ENCODE peak calls at places on chromosomes 11 and 22, in nine cellular contexts. W is NCI-H774; H is A172; F is left ventricle myocardium inferior; I is GM23248; S is GM12891; J is SHP77; O is M059J; R is stimulated activated CD4-positive, alpha-beta T cell treated with anti-CD3 and anti-CD28 coated beads, TNF-alpha, amount 100 ng/mL, for 1 hour. U is an unnamed sample.

GRCh38 chr22:38026130-38027111 is 30.8 kb upstream of the PICK1 start:
- DNase-seq in W (no peak), H (no peak), F (no peak), I (no peak), S (no peak), J (no peak), O (no peak), R (no peak), U (no peak)

GRCh38 chr11:29750392-29750791 is 266.4 kb downstream of the KCNA4 start:
- DNase-seq in W (no peak), H (no peak), F (no peak), I (no peak), S (no peak), J (no peak), O (no peak), R (no peak), U (no peak)

GRCh38 chr22:48886604-48887393 is 940.9 kb downstream of the BRD1 start:
- DNase-seq in W (no peak), H (no peak), F (peak), I (no peak), S (no peak), J (no peak), O (no peak), R (no peak), U (no peak)

GRCh38 chr22:36979016-36979415 is 40.2 kb downstream of the TST start:
- DNase-seq in W (no peak), H (no peak), F (no peak), I (no peak), S (no peak), J (no peak), O (no peak), R (no peak), U (no peak)

GRCh38 chr11:27158763-27159679 is 118.4 kb downstream of the BBOX1 start:
- DNase-seq in W (peak), H (peak), F (no peak), I (peak), S (peak), J (peak), O (peak), R (no peak), U (peak)

GRCh38 chr11:45722144-45722543 is 56.7 kb upstream of the CHST1 start:
- DNase-seq in W (no peak), H (no peak), F (no peak), I (no peak), S (no peak), J (no peak), O (no peak), R (no peak), U (no peak)

GRCh38 chr22:35627267-35628041 is 10.3 kb upstream of the MB start:
- DNase-seq in W (peak), H (peak), F (peak), I (peak), S (peak), J (peak), O (peak), R (peak), U (peak)

GRCh38 chr22:45769569-45770210 is 98.1 kb downstream of the ATXN10 start:
- DNase-seq in W (no peak), H (no peak), F (no peak), I (peak), S (no peak), J (no peak), O (peak), R (no peak), U (no peak)

GRCh38 chr22:44616882-44617655 is 84.9 kb upstream of the PRR5 start:
- DNase-seq in W (no peak), H (no peak), F (peak), I (peak), S (no peak), J (no peak), O (no peak), R (no peak), U (no peak)

GRCh38 chr22:39175127-39176066 is 22.9 kb upstream of the CBX7 start:
- DNase-seq in W (no peak), H (peak), F (no peak), I (peak), S (no peak), J (no peak), O (peak), R (no peak), U (no peak)

GRCh38 chr11:46342237-46342636 is 5.0 kb upstream of the DGKZ start:
- DNase-seq in W (no peak), H (no peak), F (no peak), I (no peak), S (no peak), J (no peak), O (no peak), R (no peak), U (no peak)

GRCh38 chr22:33796494-33796893 is 123.8 kb downstream of the LARGE1 start:
- DNase-seq in W (no peak), H (no peak), F (no peak), I (no peak), S (no peak), J (no peak), O (no peak), R (no peak), U (no peak)

GRCh38 chr11:70397336-70397982 is 870 bp upstream of the CTTN start:
- DNase-seq in W (no peak), H (peak), F (no peak), I (no peak), S (no peak), J (no peak), O (no peak), R (no peak), U (no peak)

GRCh38 chr11:111259871-111260270 is 14.3 kb downstream of the POU2AF2 start:
- DNase-seq in W (no peak), H (no peak), F (no peak), I (peak), S (no peak), J (no peak), O (peak), R (no peak), U (no peak)

GRCh38 chr11:94678236-94678635 is 89.9 kb upstream of the AMOTL1 start:
- DNase-seq in W (no peak), H (no peak), F (no peak), I (peak), S (no peak), J (no peak), O (peak), R (no peak), U (no peak)

GRCh38 chr11:75170463-75171201 is 19.7 kb downstream of the SLCO2B1 start:
- DNase-seq in W (no peak), H (no peak), F (no peak), I (no peak), S (no peak), J (no peak), O (no peak), R (no peak), U (no peak)

GRCh38 chr11:20444537-20444936 is 57.0 kb downstream of the PRMT3 start:
- DNase-seq in W (no peak), H (no peak), F (no peak), I (no peak), S (no peak), J (no peak), O (no peak), R (no peak), U (no peak)

GRCh38 chr22:41305646-41306045 is 4.3 kb downstream of the ZC3H7B start:
- DNase-seq in W (no peak), H (peak), F (no peak), I (peak), S (no peak), J (no peak), O (peak), R (no peak), U (no peak)

GRCh38 chr11:44728491-44728910 is 1.7 kb downstream of the TSPAN18 start:
- DNase-seq in W (no peak), H (no peak), F (no peak), I (no peak), S (no peak), J (no peak), O (no peak), R (no peak), U (peak)

GRCh38 chr11:57787920-57788716 is 26.5 kb downstream of the CTNND1 start:
- DNase-seq in W (no peak), H (no peak), F (no peak), I (no peak), S (peak), J (no peak), O (no peak), R (no peak), U (no peak)

GRCh38 chr11:58616594-58616993 is 5.9 kb upstream of the CNTF start:
- DNase-seq in W (no peak), H (peak), F (peak), I (peak), S (no peak), J (no peak), O (peak), R (no peak), U (no peak)

GRCh38 chr11:71098776-71099175 is 153.6 kb downstream of the SHANK2 start:
- DNase-seq in W (no peak), H (no peak), F (no peak), I (no peak), S (no peak), J (no peak), O (no peak), R (no peak), U (no peak)

GRCh38 chr11:66418168-66418985 is 2.5 kb upstream of the NPAS4 start:
- DNase-seq in W (peak), H (peak), F (peak), I (peak), S (peak), J (peak), O (peak), R (peak), U (peak)

GRCh38 chr22:39241632-39242388 is 3.0 kb downstream of the PDGFB start:
- DNase-seq in W (no peak), H (no peak), F (no peak), I (peak), S (no peak), J (no peak), O (no peak), R (peak), U (peak)

GRCh38 chr11:64372802-64373597 is 14.0 kb downstream of the RPS6KA4 start:
- DNase-seq in W (peak), H (no peak), F (no peak), I (peak), S (no peak), J (peak), O (peak), R (no peak), U (no peak)

GRCh38 chr11:22670803-22671202 is 4.4 kb downstream of the GAS2 start:
- DNase-seq in W (no peak), H (no peak), F (no peak), I (peak), S (no peak), J (no peak), O (peak), R (no peak), U (no peak)

GRCh38 chr11:30349885-30350284 is 27.0 kb downstream of the ARL14EP start:
- DNase-seq in W (no peak), H (no peak), F (no peak), I (no peak), S (no peak), J (no peak), O (no peak), R (no peak), U (no peak)

GRCh38 chr22:44197271-44197670 is 16.5 kb downstream of the PARVG start:
- DNase-seq in W (no peak), H (no peak), F (no peak), I (no peak), S (no peak), J (no peak), O (no peak), R (no peak), U (no peak)

GRCh38 chr11:45751430-45751829 is 53.5 kb upstream of the SLC35C1 start:
- DNase-seq in W (no peak), H (no peak), F (no peak), I (no peak), S (no peak), J (no peak), O (peak), R (no peak), U (no peak)

GRCh38 chr11:82557274-82557673 is 176.4 kb downstream of the FAM181B start:
- DNase-seq in W (no peak), H (no peak), F (peak), I (no peak), S (peak), J (no peak), O (no peak), R (no peak), U (no peak)

GRCh38 chr11:30317030-30317429 is 5.9 kb upstream of the ARL14EP start:
- DNase-seq in W (no peak), H (no peak), F (no peak), I (no peak), S (no peak), J (no peak), O (no peak), R (no peak), U (no peak)

GRCh38 chr11:67452141-67452952 is at the start of gene GPR152:
- DNase-seq in W (peak), H (no peak), F (no peak), I (no peak), S (no peak), J (peak), O (peak), R (no peak), U (no peak)

U was measured in activated CD4-positive, alpha-beta memory T cell treated with anti-CD3 and anti-CD28 coated beads for 36 hours.